ENCODE peak calls at places on chromosome 16, in six cellular contexts. H is NCI-H748 treated with DMSO at 0.1 percent for 48 hours; W is activated naive CD4-positive, alpha-beta T cell treated with anti-CD3 and anti-CD28 coated beads, Interleukin-2, amount 10 ng/mL, durations not matched to agents 7 days and 5 days; E is HCEC 1CT; Z is GM18507; J is tibial nerve. X is an unnamed sample.

GRCh38 chr16:58494981-58495860 is 4.7 kb upstream of the NDRG4 start:
- DNase-seq in H (peak; percentile 89), W (peak; percentile 85), E (peak; percentile 85), Z (peak; percentile 62), J (peak; percentile 81), X (no peak)

GRCh38 chr16:84497418-84497817 is 7.0 kb downstream of the MEAK7 start:
- DNase-seq in H (no peak), W (no peak), E (no peak), Z (no peak), J (no peak), X (no peak)

GRCh38 chr16:77805403-77805802 is 17.0 kb downstream of the VAT1L start:
- DNase-seq in H (no peak), W (no peak), E (no peak), Z (no peak), J (no peak), X (no peak)

GRCh38 chr16:2897110-2897509 is 14.1 kb downstream of the FLYWCH2 start:
- DNase-seq in H (no peak), W (no peak), E (no peak), Z (no peak), J (no peak), X (no peak)

GRCh38 chr16:83530293-83530692 is 277.5 kb upstream of the HSBP1 start:
- DNase-seq in H (no peak), W (no peak), E (peak; percentile 91), Z (no peak), J (no peak), X (no peak)

GRCh38 chr16:79897444-79898146 is 297.1 kb upstream of the MAF start:
- DNase-seq in H (no peak), W (no peak), E (no peak), Z (no peak), J (no peak), X (no peak)

GRCh38 chr16:9144106-9144505 is 52.7 kb downstream of the HAPSTR1 start:
- DNase-seq in H (no peak), W (no peak), E (no peak), Z (no peak), J (no peak), X (no peak)

GRCh38 chr16:1194665-1195392 is 30.2 kb downstream of the TPSG1 start:
- DNase-seq in H (no peak), W (no peak), E (no peak), Z (no peak), J (no peak), X (no peak)

GRCh38 chr16:23202166-23202565 is 19.6 kb downstream of the SCNN1G start:
- DNase-seq in H (no peak), W (no peak), E (no peak), Z (no peak), J (no peak), X (no peak)

GRCh38 chr16:66372898-66373155 is 6.3 kb downstream of the CDH5 start:
- DNase-seq in H (no peak), W (no peak), E (no peak), Z (no peak), J (no peak), X (no peak)

GRCh38 chr16:20940864-20941634 is 40.5 kb downstream of the LYRM1 start:
- DNase-seq in H (no peak), W (no peak), E (no peak), Z (no peak), J (no peak), X (no peak)

GRCh38 chr16:58738672-58739296 is 4.7 kb upstream of the GOT2 start:
- DNase-seq in H (no peak), W (no peak), E (no peak), Z (no peak), J (no peak), X (no peak)

GRCh38 chr16:371729-372521 is 1.6 kb upstream of the MRPL28 start:
- DNase-seq in H (no peak), W (no peak), E (no peak), Z (no peak), J (no peak), X (no peak)

GRCh38 chr16:80948886-80949502 is 57.7 kb downstream of the CMC2 start:
- DNase-seq in H (peak; percentile 1), W (peak; percentile 54), E (peak; percentile 26), Z (no peak), J (no peak), X (peak; percentile 43)

GRCh38 chr16:23948949-23949392 is 113.2 kb downstream of the PRKCB start:
- DNase-seq in H (peak; percentile 59), W (peak; percentile 66), E (no peak), Z (no peak), J (no peak), X (no peak)

GRCh38 chr16:6682142-6682811 is 650.4 kb upstream of the RBFOX1 start:
- DNase-seq in H (no peak), W (peak; percentile 21), E (no peak), Z (no peak), J (no peak), X (no peak)

GRCh38 chr16:3548445-3548844 is 28.8 kb downstream of the NLRC3 start:
- DNase-seq in H (no peak), W (no peak), E (no peak), Z (no peak), J (no peak), X (no peak)

GRCh38 chr16:23435500-23435899 is 17.5 kb downstream of the COG7 start:
- DNase-seq in H (peak; percentile 31), W (peak; percentile 81), E (peak; percentile 60), Z (peak; percentile 43), J (peak; percentile 28), X (peak; percentile 45)

GRCh38 chr16:23679274-23679985 is 741 bp downstream of the PLK1 start:
- DNase-seq in H (no peak), W (peak; percentile 49), E (peak; percentile 33), Z (no peak), J (no peak), X (no peak)

GRCh38 chr16:24988593-24989338 is 26.4 kb downstream of the ARHGAP17 start:
- DNase-seq in H (no peak), W (no peak), E (peak; percentile 64), Z (no peak), J (no peak), X (no peak)

GRCh38 chr16:89422905-89423630 is 67.3 kb downstream of the ANKRD11 start:
- DNase-seq in H (no peak), W (peak; percentile 46), E (peak; percentile 15), Z (peak; percentile 58), J (no peak), X (no peak)

GRCh38 chr16:88803264-88803987 is at the start of gene CDT1:
- DNase-seq in H (peak; percentile 43), W (peak; percentile 84), E (peak; percentile 73), Z (peak; percentile 98), J (peak; percentile 67), X (no peak)

GRCh38 chr16:56632160-56632847 is at the start of gene MT1M:
- DNase-seq in H (no peak), W (no peak), E (no peak), Z (no peak), J (no peak), X (no peak)

GRCh38 chr16:11966173-11966572 is 1.2 kb downstream of the TNFRSF17 start:
- DNase-seq in H (no peak), W (no peak), E (no peak), Z (no peak), J (no peak), X (no peak)

GRCh38 chr16:67277999-67278772 is 1.1 kb upstream of the PLEKHG4 start:
- DNase-seq in H (no peak), W (no peak), E (peak; percentile 79), Z (no peak), J (no peak), X (no peak)

GRCh38 chr16:66618588-66618987 is 14.1 kb downstream of the CMTM3 start:
- DNase-seq in H (no peak), W (no peak), E (peak; percentile 96), Z (no peak), J (no peak), X (no peak)

GRCh38 chr16:26334218-26335111 is 642.7 kb downstream of the HS3ST4 start:
- DNase-seq in H (no peak), W (no peak), E (no peak), Z (no peak), J (no peak), X (no peak)

GRCh38 chr16:83113811-83114210 is 487.0 kb downstream of the CDH13 start:
- DNase-seq in H (no peak), W (no peak), E (peak; percentile 76), Z (no peak), J (no peak), X (no peak)

GRCh38 chr16:9047689-9048301 is 43.6 kb upstream of the HAPSTR1 start:
- DNase-seq in H (no peak), W (peak; percentile 45), E (peak; percentile 100), Z (no peak), J (peak; percentile 54), X (peak; percentile 66)

GRCh38 chr16:7772722-7773121 is 440.1 kb downstream of the RBFOX1 start:
- DNase-seq in H (no peak), W (no peak), E (no peak), Z (no peak), J (no peak), X (no peak)

GRCh38 chr16:22386976-22387375 is 12.6 kb upstream of the CDR2 start:
- DNase-seq in H (no peak), W (no peak), E (peak; percentile 94), Z (no peak), J (no peak), X (no peak)

GRCh38 chr16:26605872-26606271 is 460.9 kb upstream of the C16orf82 start:
- DNase-seq in H (peak; percentile 56), W (no peak), E (no peak), Z (no peak), J (no peak), X (no peak)

GRCh38 chr16:17578921-17579876 is 108.4 kb upstream of the XYLT1 start:
- DNase-seq in H (no peak), W (peak; percentile 73), E (peak; percentile 50), Z (peak; percentile 36), J (peak; percentile 43), X (no peak)

GRCh38 chr16:1713933-1714332 is 7.9 kb downstream of the MAPK8IP3 start:
- DNase-seq in H (no peak), W (no peak), E (no peak), Z (no peak), J (no peak), X (no peak)

GRCh38 chr16:88549671-88550643 is 20.2 kb upstream of the ZC3H18 start:
- DNase-seq in H (no peak), W (peak; percentile 62), E (no peak), Z (no peak), J (no peak), X (no peak)

GRCh38 chr16:22161999-22162657 is at the start of gene SDR42E2:
- DNase-seq in H (peak; percentile 22), W (peak; percentile 56), E (no peak), Z (no peak), J (no peak), X (no peak)

GRCh38 chr16:19338335-19338734 is 52.8 kb downstream of the CLEC19A start:
- DNase-seq in H (no peak), W (no peak), E (no peak), Z (no peak), J (no peak), X (no peak)

GRCh38 chr16:11480634-11481033 is 106.1 kb downstream of the LITAF start:
- DNase-seq in H (no peak), W (no peak), E (no peak), Z (no peak), J (no peak), X (no peak)

GRCh38 chr16:56510544-56510943 is 9.3 kb downstream of the BBS2 start:
- DNase-seq in H (no peak), W (no peak), E (no peak), Z (no peak), J (no peak), X (no peak)